ENCODE peak calls at places on chromosome 20, in six cellular contexts. C is activated T-helper 9 cell treated with anti-CD3 and anti-CD28 coated beads, Interleukin-2, amount 50 U/mL, for 16 hours; O is activated T-helper 2 cell treated with anti-CD3 and anti-CD28 coated beads, Interferon-gamma antibody, Interleukin-2, Interleukin-4, amounts not matched to agents 10 μg/mL and 5 μg/mL and 100 μg/mL, durations not matched to agents 14 hours and 24 hours and 36 hours; Y is bronchial epithelial cell; Z is GM10248; E is skeletal muscle cell. G is an unnamed sample.

GRCh38 chr20:61328906-61329558 is 77.0 kb downstream of the CDH4 start:
- DNase-seq in Y (peak; percentile 3), O (no peak), E (no peak), C (no peak), Z (peak; percentile 47), G (no peak)

GRCh38 chr20:53883098-53883762 is 187.2 kb downstream of the BCAS1 start:
- DNase-seq in E (no peak), O (no peak), Z (no peak), C (no peak), Y (peak; percentile 62), G (no peak)

GRCh38 chr20:57682184-57683038 is 27.4 kb downstream of the PMEPA1 start:
- DNase-seq in C (no peak), E (no peak), O (no peak), Z (peak; percentile 69), Y (no peak), G (no peak)

GRCh38 chr20:30610044-30610693 is 647.3 kb upstream of the DEFB115 start:
- DNase-seq in Z (no peak), E (no peak), O (no peak), C (no peak), Y (no peak), G (no peak)

GRCh38 chr20:38181207-38181693 is 16.2 kb upstream of the TGM2 start:
- DNase-seq in Z (peak; percentile 63), Y (no peak), E (no peak), O (no peak), C (no peak), G (no peak)

GRCh38 chr20:19885981-19886665 is 128.1 kb downstream of the RIN2 start:
- DNase-seq in O (no peak), C (no peak), Y (peak; percentile 38), E (no peak), Z (no peak), G (no peak)

GRCh38 chr20:33516882-33517281 is 27.0 kb downstream of the CBFA2T2 start:
- DNase-seq in O (no peak), Y (peak; percentile 33), C (no peak), Z (no peak), E (no peak), G (no peak)

GRCh38 chr20:47790032-47790965 is 5.0 kb upstream of the SULF2 start:
- DNase-seq in C (no peak), O (no peak), E (peak; percentile 57), Z (no peak), Y (peak; percentile 81), G (peak; percentile 50)

GRCh38 chr20:64156136-64156885 is 7.9 kb upstream of the MYT1 start:
- DNase-seq in C (no peak), E (no peak), Z (no peak), O (no peak), Y (no peak), G (no peak)

GRCh38 chr20:17680836-17681740 is 954 bp downstream of the RRBP1 start:
- DNase-seq in E (peak; percentile 22), O (peak; percentile 70), Z (peak; percentile 91), C (peak; percentile 71), Y (peak; percentile 29), G (no peak)

GRCh38 chr20:18195931-18196330 is 58.3 kb downstream of the KAT14 start:
- DNase-seq in Z (no peak), E (no peak), O (no peak), Y (peak; percentile 7), C (no peak), G (no peak)

GRCh38 chr20:3168079-3168828 is 5.1 kb downstream of the LZTS3 start:
- DNase-seq in O (no peak), Y (no peak), Z (no peak), E (no peak), C (no peak), G (no peak)

GRCh38 chr20:45890077-45890996 is 671 bp downstream of the NEURL2 start:
- DNase-seq in Y (peak; percentile 54), C (peak; percentile 21), E (peak; percentile 39), Z (peak; percentile 66), O (no peak), G (no peak)

GRCh38 chr20:49887251-49887827 is 28.0 kb downstream of the SPATA2 start:
- DNase-seq in Y (no peak), O (no peak), C (no peak), E (no peak), Z (no peak), G (no peak)

GRCh38 chr20:8166730-8167129 is 34.7 kb downstream of the PLCB1 start:
- DNase-seq in Y (no peak), C (no peak), Z (no peak), E (no peak), O (no peak), G (no peak)

GRCh38 chr20:25484911-25485511 is 77.5 kb downstream of the GINS1 start:
- DNase-seq in O (no peak), Z (no peak), E (no peak), C (no peak), Y (peak; percentile 79), G (no peak)

GRCh38 chr20:13009682-13010406 is 1.1 kb downstream of the SPTLC3 start:
- DNase-seq in O (no peak), Y (peak; percentile 84), E (peak; percentile 90), C (no peak), Z (peak; percentile 36), G (peak; percentile 77)

GRCh38 chr20:2745060-2745910 is 52.7 kb downstream of the EBF4 start:
- DNase-seq in E (no peak), C (no peak), O (peak; percentile 4), Z (no peak), Y (no peak), G (no peak)

GRCh38 chr20:3854462-3854870 is 7.8 kb downstream of the MAVS start:
- DNase-seq in O (no peak), C (no peak), Y (no peak), E (no peak), Z (no peak), G (no peak)

GRCh38 chr20:63969851-63970713 is at the start of gene ZNF512B:
- DNase-seq in E (no peak), Y (no peak), C (no peak), O (peak; percentile 51), Z (peak; percentile 86), G (no peak)

GRCh38 chr20:63082308-63082938 is 75.7 kb upstream of the BHLHE23 start:
- DNase-seq in Y (no peak), C (no peak), Z (peak; percentile 79), E (no peak), O (no peak), G (no peak)

GRCh38 chr20:38892091-38892981 is 33.9 kb upstream of the FAM83D start:
- DNase-seq in Z (peak; percentile 70), C (no peak), E (no peak), O (no peak), Y (no peak), G (no peak)

GRCh38 chr20:46057856-46058655 is 29.0 kb downstream of the SLC12A5 start:
- DNase-seq in C (no peak), Y (peak; percentile 26), E (no peak), O (no peak), Z (no peak), G (no peak)

GRCh38 chr20:18188446-18188845 is 50.8 kb downstream of the KAT14 start:
- DNase-seq in E (no peak), C (no peak), Z (no peak), O (no peak), Y (no peak), G (peak; percentile 34)

G was measured in AG04449.